ENCODE peak calls at places on chromosomes 12 and 14, in five cellular contexts. L is mammary epithelial cell; S is naive thymus-derived CD4-positive, alpha-beta T cell; R is RWPE2; U is neuronal stem cell. C is an unnamed sample. For H3K9me3, the result is how much of the 10 kb centered on the place peaks cover.

GRCh38 chr12:80946591-80946990 is 8.9 kb upstream of the LIN7A start:
- DNase-seq in L (no peak), S (no peak), R (no peak), U (no peak), C (no peak)

GRCh38 chr14:56136571-56137498 is 18.6 kb downstream of the PELI2 start:
- DNase-seq in L (no peak), S (no peak), R (no peak), U (no peak), C (no peak)

GRCh38 chr12:69900720-69901131 is 75.7 kb downstream of the MYRFL start:
- DNase-seq in L (peak), S (peak), R (no peak), U (peak), C (peak)

GRCh38 chr14:24311837-24312615 is 724 bp downstream of the LTB4R start:
- DNase-seq in L (no peak), S (no peak), R (no peak), U (no peak), C (no peak)

GRCh38 chr14:66117600-66117999 is 368.6 kb upstream of the CCDC196 start:
- DNase-seq in L (peak), S (no peak), R (no peak), U (no peak), C (peak)

GRCh38 chr12:6667559-6668210 is 4.8 kb upstream of the ING4 start:
- DNase-seq in L (no peak), S (no peak), R (no peak), U (no peak), C (no peak)

GRCh38 chr12:30952036-30952435 is 25.5 kb downstream of the TSPAN11 start:
- DNase-seq in L (no peak), S (no peak), R (no peak), U (no peak), C (no peak)

GRCh38 chr12:92899388-92900001 is 29.6 kb downstream of the EEA1 start:
- DNase-seq in L (peak), S (no peak), R (peak), U (no peak), C (peak)

GRCh38 chr12:129570796-129571400 is 332.9 kb downstream of the TMEM132D start:
- DNase-seq in L (no peak), S (no peak), R (no peak), U (no peak), C (no peak)

GRCh38 chr12:107594995-107595394 is 90.6 kb upstream of the PWP1 start:
- DNase-seq in L (no peak), S (no peak), R (no peak), U (no peak), C (no peak)

DNA sequence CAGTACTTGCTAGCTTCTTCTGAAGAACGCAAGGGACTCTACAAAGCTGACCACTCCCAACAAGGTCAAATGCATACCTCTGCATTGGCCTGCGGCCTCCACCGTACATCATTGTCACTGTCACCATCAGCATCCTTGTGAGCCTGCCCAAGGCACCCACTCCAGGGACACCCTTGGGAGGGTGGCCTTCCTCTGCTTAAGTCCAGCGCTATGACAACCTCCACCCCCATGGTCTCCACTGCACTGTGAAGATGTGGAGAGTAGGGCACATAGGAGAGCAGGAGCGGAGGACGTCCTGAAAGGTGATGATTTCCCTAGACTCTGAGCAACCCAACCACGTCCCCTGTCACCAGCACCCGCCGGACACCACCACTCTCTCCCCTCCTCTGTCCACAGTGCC is 252.8 kb downstream of the ALG10 start:
- DNase-seq in L (no peak), S (no peak), R (no peak), U (no peak), C (no peak)
- H3K9me3 ChIP-seq in L (under half), S (under half), R (under half), U (under half), C (under half)

DNA sequence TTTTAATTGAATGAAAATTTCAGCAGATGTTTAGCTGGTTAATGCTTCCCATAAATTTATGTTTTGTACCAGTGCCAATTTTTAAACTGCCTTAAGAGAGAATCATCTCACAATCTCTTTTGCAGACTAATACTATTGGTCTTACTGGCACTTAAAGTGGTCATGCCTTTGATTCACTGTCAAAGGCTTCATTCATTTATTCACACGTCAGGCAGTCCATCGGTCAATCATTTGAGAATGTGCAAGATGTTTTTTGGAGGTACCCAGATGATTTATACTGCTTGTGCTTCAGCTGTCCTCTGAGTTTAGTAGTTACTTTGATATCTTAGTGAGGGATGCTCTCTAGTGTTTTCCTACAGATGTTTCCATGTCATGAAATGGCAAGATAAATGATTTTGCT is 83.4 kb downstream of the NAV3 start:
- DNase-seq in L (no peak), S (no peak), R (no peak), U (no peak), C (no peak)
- H3K9me3 ChIP-seq in L (under half), S (under half), R (under half), U (under half), C (under half)

DNA sequence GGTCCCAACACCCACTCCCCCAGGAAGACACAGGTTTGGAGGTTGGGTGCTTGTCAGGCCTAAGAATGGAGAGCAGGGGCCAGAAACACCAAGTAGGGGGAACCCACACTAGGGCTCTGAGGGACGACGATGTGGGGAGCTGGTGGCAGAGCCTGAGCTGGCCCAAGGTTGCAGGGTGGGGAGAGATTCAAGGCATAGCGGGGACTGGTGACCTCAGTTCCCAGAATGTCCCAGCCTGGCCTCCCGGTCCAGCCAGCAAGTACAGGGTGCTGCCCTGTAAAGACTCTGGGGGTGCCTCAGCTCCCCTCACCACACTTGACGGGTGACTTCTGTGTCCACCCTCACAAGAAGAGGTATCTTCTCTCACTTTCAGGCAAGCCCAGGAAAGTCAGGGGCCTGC is 86.7 kb downstream of the ALG10 start:
- DNase-seq in L (no peak), S (no peak), R (no peak), U (no peak), C (no peak)
- H3K9me3 ChIP-seq in L (under half), S (under half), R (under half), U (under half), C (under half)

DNA sequence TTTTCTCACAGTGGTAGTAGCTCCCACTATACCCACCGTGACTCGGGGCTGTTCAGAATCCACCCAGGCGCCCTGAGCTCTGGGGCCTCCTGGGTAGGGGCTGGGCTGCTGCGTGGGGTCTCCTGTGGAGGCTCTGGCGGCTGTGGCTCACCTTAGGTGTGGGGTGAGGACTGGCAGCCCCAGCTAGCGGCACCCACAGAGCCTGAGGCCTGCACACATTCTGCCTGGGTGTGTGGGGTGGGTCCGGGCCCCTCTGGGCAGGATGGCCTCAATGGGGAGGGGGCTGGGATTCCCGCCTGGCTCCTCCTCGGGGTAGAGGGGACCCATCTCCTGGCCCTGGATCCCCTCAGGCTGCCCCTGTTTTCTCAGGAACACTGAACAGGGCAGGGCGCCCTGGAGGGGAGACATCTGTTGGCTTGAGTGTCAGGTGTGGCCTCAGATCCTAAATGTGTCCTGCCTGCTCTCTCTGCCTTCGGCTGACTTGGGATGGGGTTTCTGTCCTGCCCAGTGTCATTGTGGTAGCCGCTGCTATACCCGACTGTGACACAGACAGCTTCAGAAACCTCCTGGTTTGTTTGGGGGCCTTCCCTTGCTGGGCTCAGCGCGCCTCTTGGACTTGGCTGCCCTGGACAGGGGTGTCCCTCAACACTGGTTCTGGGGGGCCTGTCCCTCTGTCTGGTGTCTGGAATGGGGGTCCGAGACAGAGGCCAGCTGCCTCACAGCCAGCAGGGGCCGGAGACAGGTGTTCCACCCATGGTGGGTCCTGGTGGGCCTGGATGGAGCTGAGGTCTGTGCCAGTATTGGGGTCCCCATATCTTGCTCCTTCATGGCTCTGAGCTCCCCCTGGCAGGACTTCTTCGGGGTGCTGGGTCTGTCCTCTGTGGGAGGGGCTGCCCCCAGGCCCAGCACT is 354.9 kb downstream of the TMEM121 start:
- DNase-seq in L (no peak), S (peak), R (peak), U (no peak), C (no peak)
- H3K9me3 ChIP-seq in L (under half), S (under half), R (under half), U (half or more), C (under half)

GRCh38 chr14:26621807-26622560 is 24.2 kb upstream of the NOVA1 start:
- DNase-seq in L (no peak), S (no peak), R (no peak), U (peak), C (no peak)
- H3K9me3 ChIP-seq in L (under half), S (under half), R (under half), U (under half), C (under half)

DNA sequence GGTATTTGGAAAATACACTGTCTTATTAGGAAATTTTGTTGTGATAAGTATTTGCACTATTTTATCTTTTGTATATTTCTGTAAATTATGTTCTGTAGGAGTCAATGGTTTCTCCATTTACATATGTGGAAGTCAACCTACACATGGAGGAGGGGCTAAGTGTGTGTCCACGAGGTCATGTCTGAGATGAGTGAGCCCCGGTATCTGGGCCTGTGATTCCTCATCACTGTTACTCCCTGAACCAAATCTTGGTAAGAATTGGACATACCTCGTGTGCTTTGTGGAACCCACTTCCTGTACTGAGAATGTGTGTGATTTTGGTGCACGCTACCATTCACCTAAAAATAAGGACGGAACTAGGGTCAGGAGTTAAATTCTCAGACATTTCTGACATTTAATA is 1105.5 kb downstream of the TMEM121 start:
- DNase-seq in L (no peak), S (no peak), R (no peak), U (no peak), C (no peak)
- H3K9me3 ChIP-seq in L (under half), S (under half), R (under half), U (under half), C (under half)

C was measured in MG63.